ENCODE peak calls at places on chromosomes 6 and 20, in four cellular contexts. F, V, E and N are unnamed samples.

GRCh38 chr6:105374010-105374420 is 28.9 kb downstream of the PREP start:
- DNase-seq in E (no peak), F (peak; percentile 78), V (peak; percentile 55), N (peak; percentile 50)

GRCh38 chr20:57102566-57102965 is 163.9 kb downstream of the BMP7 start:
- DNase-seq in E (no peak), F (no peak), V (no peak), N (no peak)

GRCh38 chr20:52622086-52622485 is 350.1 kb upstream of the TSHZ2 start:
- DNase-seq in V (no peak), F (no peak), E (no peak), N (no peak)

GRCh38 chr20:8132632-8133587 is 844 bp downstream of the PLCB1 start:
- DNase-seq in E (no peak), F (peak; percentile 22), V (peak; percentile 64), N (peak; percentile 48)

GRCh38 chr6:402901-403658 is 11.5 kb downstream of the IRF4 start:
- DNase-seq in V (no peak), F (no peak), E (no peak), N (no peak)

GRCh38 chr20:10271470-10272219 is 53.0 kb downstream of the SNAP25 start:
- DNase-seq in E (no peak), V (peak; percentile 74), F (peak; percentile 77), N (no peak)

GRCh38 chr6:105137388-105137787 is 42.4 kb downstream of the POPDC3 start:
- DNase-seq in V (peak; percentile 35), F (peak; percentile 10), E (no peak), N (peak; percentile 16)

GRCh38 chr6:24823185-24823584 is 24.5 kb upstream of the ARMH2 start:
- DNase-seq in F (no peak), E (no peak), V (no peak), N (no peak)

GRCh38 chr6:113089056-113089455 is 741.9 kb downstream of the RFPL4B start:
- DNase-seq in F (no peak), E (no peak), V (no peak), N (no peak)

GRCh38 chr6:34425498-34426410 is at the start of gene RPS10:
- DNase-seq in F (peak; percentile 95), V (peak; percentile 98), E (peak; percentile 86), N (peak; percentile 92)

DNA sequence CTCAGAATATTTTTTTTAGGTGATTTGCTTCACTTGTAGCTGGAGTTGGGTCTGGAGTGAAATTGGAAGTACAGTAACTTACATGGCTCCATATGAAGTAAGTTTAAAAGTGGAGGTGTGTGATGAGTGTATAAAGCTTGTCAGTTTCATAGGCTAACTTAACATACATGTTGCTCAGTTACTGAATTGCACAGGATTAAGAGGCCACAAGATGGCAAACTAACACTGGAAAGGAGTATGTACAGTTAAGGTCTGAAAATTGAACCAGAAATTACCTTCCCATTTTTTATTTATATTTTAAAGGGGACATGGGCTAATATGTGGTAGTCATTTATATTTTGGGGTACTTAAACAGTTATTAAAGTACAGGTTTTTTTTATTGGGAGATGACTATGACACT is 45.3 kb upstream of the SMIM8 start:
- DNase-seq in V (no peak), F (peak; percentile 55), E (no peak), N (peak; percentile 10)
- TF ChIP-seq CTCF in V (no peak), F (peak; percentile 41), E (no peak), N (peak; percentile 5)

GRCh38 chr20:15364781-15365180 is 1027.4 kb upstream of the FLRT3 start:
- DNase-seq in E (no peak), F (no peak), V (peak; percentile 31), N (no peak)
- H3K4me3 ChIP-seq in E (no peak overlapping the region), F (no peak overlapping the region), V (no peak overlapping the region), N (no peak overlapping the region)

GRCh38 chr20:12170406-12170805 is 252.7 kb downstream of the BTBD3 start:
- DNase-seq in E (no peak), F (no peak), V (no peak), N (peak; percentile 46)

GRCh38 chr20:12171927-12172581 is 254.4 kb downstream of the BTBD3 start:
- DNase-seq in E (no peak), F (peak; percentile 87), V (peak; percentile 87), N (peak; percentile 98)

GRCh38 chr20:12166053-12166717 is 248.5 kb downstream of the BTBD3 start:
- DNase-seq in F (peak; percentile 92), E (peak; percentile 22), V (peak; percentile 96), N (peak; percentile 99)
- TF ChIP-seq CTCF in F (peak; percentile 13), E (no peak), V (no peak), N (peak; percentile 29)

GRCh38 chr6:93351222-93351621 is 68.1 kb downstream of the EPHA7 start:
- DNase-seq in V (no peak), F (no peak), E (no peak), N (no peak)
- H3K4me3 ChIP-seq in V (no peak overlapping the region), F (no peak overlapping the region), E (no peak overlapping the region), N (no peak overlapping the region)

GRCh38 chr6:170248861-170249600 is 41.8 kb downstream of the DLL1 start:
- DNase-seq in V (no peak), E (no peak), F (no peak), N (no peak)

GRCh38 chr6:170248111-170248805 is 42.6 kb downstream of the DLL1 start:
- DNase-seq in E (no peak), V (no peak), F (no peak), N (no peak)

GRCh38 chr6:170245233-170245992 is 45.5 kb downstream of the DLL1 start:
- DNase-seq in E (no peak), V (no peak), F (no peak), N (no peak)

GRCh38 chr6:170244721-170245201 is 46.1 kb downstream of the DLL1 start:
- DNase-seq in V (no peak), F (no peak), E (no peak), N (no peak)

GRCh38 chr6:170247178-170247701 is 43.6 kb downstream of the DLL1 start:
- DNase-seq in E (no peak), F (no peak), V (no peak), N (no peak)
- TF ChIP-seq CTCF in E (no peak), F (no peak), V (no peak), N (no peak)